ENCODE peak calls at places on chromosomes 12 and 14, in five cellular contexts. F is left kidney; T is NCI-H2081; H is transverse colon; D is stimulated activated CD4-positive, alpha-beta T cell treated with anti-CD3 and anti-CD28 coated beads, Interleukin-2, amount 100 ng/mL, for 48 hours. Z is an unnamed sample.

GRCh38 chr12:122872815-122873361 is 23.0 kb downstream of the VPS37B start:
- DNase-seq in H (no peak), T (no peak), F (no peak), D (no peak), Z (no peak)

GRCh38 chr14:45128963-45129629 is 5.2 kb downstream of the FKBP3 start:
- DNase-seq in H (no peak), F (no peak), D (no peak), T (no peak), Z (no peak)

GRCh38 chr12:10301103-10301502 is 6.6 kb upstream of the KLRD1 start:
- DNase-seq in H (no peak), F (no peak), T (no peak), D (peak), Z (no peak)

GRCh38 chr12:47987411-47988072 is 16.7 kb downstream of the COL2A1 start:
- DNase-seq in F (peak), T (no peak), D (no peak), H (no peak), Z (no peak)

GRCh38 chr14:101101456-101102056 is 198.0 kb upstream of the RTL1 start:
- DNase-seq in F (no peak), H (no peak), D (no peak), T (no peak), Z (no peak)

GRCh38 chr14:23040100-23040499 is 1.9 kb upstream of the PSMB11 start:
- DNase-seq in D (no peak), H (no peak), T (no peak), F (no peak), Z (no peak)

GRCh38 chr12:130838284-130838950 is 633 bp downstream of the STX2 start:
- DNase-seq in D (peak), F (peak), H (peak), T (peak), Z (no peak)

GRCh38 chr12:132114667-132115066 is 29.5 kb downstream of the DDX51 start:
- DNase-seq in F (no peak), T (no peak), D (no peak), H (no peak), Z (no peak)

GRCh38 chr12:26100966-26101744 is 23.7 kb downstream of the BHLHE41 start:
- DNase-seq in H (peak), D (no peak), F (peak), T (no peak), Z (no peak)

GRCh38 chr12:57614948-57615500 is 3.8 kb downstream of the ARHGEF25 start:
- DNase-seq in T (no peak), D (no peak), H (no peak), F (no peak), Z (no peak)

GRCh38 chr12:7161811-7162210 is 27.7 kb upstream of the PEX5 start:
- DNase-seq in T (no peak), D (no peak), H (no peak), F (no peak), Z (no peak)

GRCh38 chr12:105960319-105961076 is 178.3 kb downstream of the NUAK1 start:
- DNase-seq in H (no peak), F (peak), D (no peak), T (no peak), Z (no peak)

GRCh38 chr12:13851828-13852227 is 129.6 kb downstream of the GRIN2B start:
- DNase-seq in F (peak), H (no peak), D (no peak), T (no peak), Z (peak)

GRCh38 chr14:39212034-39212433 is 21.7 kb upstream of the MIA2 start:
- DNase-seq in H (no peak), F (no peak), T (no peak), D (no peak), Z (no peak)

GRCh38 chr12:76308866-76309265 is 39.3 kb downstream of the BBS10 start:
- DNase-seq in F (peak), H (no peak), T (no peak), D (no peak), Z (no peak)

GRCh38 chr14:103721334-103722120 is 5.9 kb downstream of the ZFYVE21 start:
- DNase-seq in F (no peak), D (peak), T (no peak), H (no peak), Z (no peak)

GRCh38 chr14:85527458-85527857 is 2.5 kb upstream of the FLRT2 start:
- DNase-seq in T (no peak), F (no peak), H (no peak), D (no peak), Z (no peak)

GRCh38 chr14:51394391-51394790 is 154.3 kb downstream of the TMX1 start:
- DNase-seq in H (no peak), D (no peak), F (peak), T (no peak), Z (no peak)

GRCh38 chr14:22380511-22381455 is 208.2 kb downstream of the DAD1 start:
- DNase-seq in F (no peak), D (no peak), T (no peak), H (no peak), Z (no peak)

GRCh38 chr14:87613856-87614255 is 379.1 kb downstream of the GALC start:
- DNase-seq in D (no peak), F (no peak), T (no peak), H (no peak), Z (no peak)

GRCh38 chr14:98766818-98767217 is 505.2 kb downstream of the BCL11B start:
- DNase-seq in D (no peak), F (no peak), H (no peak), T (no peak), Z (no peak)

GRCh38 chr12:23140710-23141109 is 515.7 kb downstream of the ETNK1 start:
- DNase-seq in D (no peak), T (no peak), H (no peak), F (no peak), Z (no peak)

GRCh38 chr12:58443273-58443980 is 476.9 kb downstream of the LRIG3 start:
- DNase-seq in F (peak), T (no peak), H (peak), D (peak), Z (no peak)

GRCh38 chr12:53755451-53756290 is 3.9 kb upstream of the CISTR start:
- DNase-seq in D (no peak), H (no peak), T (no peak), F (peak), Z (no peak)

GRCh38 chr12:12229556-12230092 is 37.2 kb downstream of the LRP6 start:
- DNase-seq in H (no peak), F (peak), D (no peak), T (no peak), Z (no peak)

GRCh38 chr14:105496831-105497591 is 6.0 kb downstream of the TEDC1 start:
- DNase-seq in F (no peak), D (no peak), T (no peak), H (no peak), Z (no peak)

GRCh38 chr12:122203968-122204828 is 689 bp downstream of the B3GNT4 start:
- DNase-seq in D (no peak), T (no peak), H (no peak), F (peak), Z (no peak)

GRCh38 chr14:69685217-69685616 is 73.8 kb downstream of the SUSD6 start:
- DNase-seq in D (peak), F (no peak), T (no peak), H (no peak), Z (no peak)

GRCh38 chr12:88706286-88706685 is 126.0 kb upstream of the KITLG start:
- DNase-seq in H (no peak), F (no peak), T (no peak), D (no peak), Z (no peak)

GRCh38 chr14:102693006-102693755 is 84.1 kb upstream of the TRAF3 start:
- DNase-seq in H (no peak), T (no peak), D (no peak), F (no peak), Z (no peak)

GRCh38 chr14:86654558-86655184 is 1124.7 kb downstream of the FLRT2 start:
- DNase-seq in T (peak), H (peak), F (peak), D (peak), Z (peak)

GRCh38 chr12:31423405-31423804 is 97.5 kb upstream of the SINHCAF start:
- DNase-seq in H (no peak), D (no peak), T (no peak), F (no peak), Z (no peak)

GRCh38 chr14:49966304-49966809 is 73.5 kb downstream of the ARF6 start:
- DNase-seq in F (peak), D (no peak), H (peak), T (no peak), Z (no peak)

GRCh38 chr12:131002271-131002670 is 48.6 kb downstream of the ADGRD1 start:
- DNase-seq in T (no peak), H (no peak), D (no peak), F (no peak), Z (no peak)

GRCh38 chr12:9919443-9919842 is 12.7 kb downstream of the CLEC2A start:
- DNase-seq in F (no peak), D (no peak), H (no peak), T (no peak), Z (no peak)

GRCh38 chr14:89921896-89922548 is 32.5 kb downstream of the EFCAB11 start:
- DNase-seq in T (no peak), F (no peak), H (no peak), D (no peak), Z (no peak)

GRCh38 chr12:65278576-65279386 is at the start of gene MSRB3:
- DNase-seq in H (peak), T (no peak), D (no peak), F (peak), Z (no peak)

Z was measured in iPS DF 6.9.